ENCODE peak calls at places on chromosomes 5 and 9, in five cellular contexts. C is HCT116, Q is K562, X is SK-N-SH, H is GM12878. T is an unnamed sample.

GRCh38 chr9:127121628-127122175 is 733 bp downstream of the ANGPTL2 start:
- DNase-seq in X (peak), Q (no peak), H (no peak), C (no peak), T (peak)

GRCh38 chr5:54785729-54786548 is 199.5 kb downstream of the ESM1 start:
- DNase-seq in Q (peak), X (peak), C (no peak), H (peak), T (no peak)

GRCh38 chr9:129550199-129550839 is 70.6 kb downstream of the C9orf50 start:
- DNase-seq in H (no peak), X (peak), Q (no peak), C (no peak), T (no peak)

GRCh38 chr9:100350188-100350587 is 2.6 kb downstream of the TEX10 start:
- DNase-seq in C (no peak), X (no peak), Q (peak), H (no peak), T (no peak)

GRCh38 chr5:138844812-138845513 is 30.2 kb downstream of the LRRTM2 start:
- DNase-seq in Q (no peak), H (no peak), C (no peak), X (no peak), T (no peak)

GRCh38 chr5:67306997-67307580 is 110.5 kb upstream of the CD180 start:
- DNase-seq in H (no peak), X (no peak), Q (no peak), C (no peak), T (no peak)

GRCh38 chr9:135551031-135551430 is 5.1 kb downstream of the OBP2A start:
- DNase-seq in Q (no peak), H (no peak), C (no peak), X (no peak), T (no peak)

GRCh38 chr5:157459715-157460599 is at the start of gene NIPAL4:
- DNase-seq in X (peak), Q (no peak), C (no peak), H (no peak), T (no peak)

GRCh38 chr9:77469515-77470197 is 178.5 kb downstream of the GNA14 start:
- DNase-seq in Q (no peak), H (no peak), X (no peak), C (no peak), T (no peak)

GRCh38 chr5:1004598-1005361 is 3.8 kb upstream of the NKD2 start:
- DNase-seq in X (peak), C (no peak), Q (peak), H (no peak), T (peak)

GRCh38 chr9:99113418-99114048 is 8.6 kb downstream of the TGFBR1 start:
- DNase-seq in H (no peak), C (no peak), Q (no peak), X (no peak), T (no peak)

GRCh38 chr9:110303136-110303535 is 34.5 kb downstream of the TXNDC8 start:
- DNase-seq in C (no peak), H (no peak), X (no peak), Q (no peak), T (no peak)

GRCh38 chr9:2621678-2622360 is at the start of gene VLDLR:
- DNase-seq in X (peak), H (no peak), Q (peak), C (no peak), T (peak)

GRCh38 chr5:134111741-134112647 is 2.5 kb upstream of the TCF7 start:
- DNase-seq in H (no peak), Q (peak), X (no peak), C (no peak), T (no peak)

GRCh38 chr9:90103771-90104170 is 499.0 kb downstream of the GADD45G start:
- DNase-seq in Q (no peak), C (no peak), X (no peak), H (no peak), T (no peak)

GRCh38 chr9:1460143-1460769 is 410.1 kb downstream of the DMRT2 start:
- DNase-seq in Q (peak), X (peak), H (peak), C (no peak), T (no peak)

GRCh38 chr5:11757661-11758060 is 146.6 kb downstream of the CTNND2 start:
- DNase-seq in H (no peak), C (no peak), Q (no peak), X (no peak), T (no peak)

GRCh38 chr5:943874-944620 is 51.4 kb downstream of the TRIP13 start:
- DNase-seq in H (no peak), X (peak), Q (no peak), C (no peak), T (no peak)

GRCh38 chr9:23342296-23342695 is 483.7 kb downstream of the ELAVL2 start:
- DNase-seq in X (no peak), Q (no peak), H (no peak), C (no peak), T (no peak)

GRCh38 chr9:92151691-92152393 is 36.6 kb upstream of the SPTLC1 start:
- DNase-seq in H (no peak), C (no peak), X (peak), Q (no peak), T (no peak)

GRCh38 chr5:68873198-68873597 is 220.6 kb upstream of the SLC30A5 start:
- DNase-seq in Q (no peak), X (no peak), H (no peak), C (no peak), T (no peak)

GRCh38 chr5:88172847-88173758 is 95.5 kb downstream of the TMEM161B start:
- DNase-seq in X (no peak), H (no peak), Q (no peak), C (no peak), T (no peak)
- H3K9ac ChIP-seq in X (no peak), H (no peak), Q (peak), C (no peak), T (no peak)

GRCh38 chr9:75378036-75378435 is 289.7 kb downstream of the OSTF1 start:
- DNase-seq in X (no peak), Q (no peak), C (no peak), H (no peak), T (no peak)
- TF ChIP-seq YY1 in X (no peak), Q (no peak), C (no peak), H (no peak), T (no peak)

DNA sequence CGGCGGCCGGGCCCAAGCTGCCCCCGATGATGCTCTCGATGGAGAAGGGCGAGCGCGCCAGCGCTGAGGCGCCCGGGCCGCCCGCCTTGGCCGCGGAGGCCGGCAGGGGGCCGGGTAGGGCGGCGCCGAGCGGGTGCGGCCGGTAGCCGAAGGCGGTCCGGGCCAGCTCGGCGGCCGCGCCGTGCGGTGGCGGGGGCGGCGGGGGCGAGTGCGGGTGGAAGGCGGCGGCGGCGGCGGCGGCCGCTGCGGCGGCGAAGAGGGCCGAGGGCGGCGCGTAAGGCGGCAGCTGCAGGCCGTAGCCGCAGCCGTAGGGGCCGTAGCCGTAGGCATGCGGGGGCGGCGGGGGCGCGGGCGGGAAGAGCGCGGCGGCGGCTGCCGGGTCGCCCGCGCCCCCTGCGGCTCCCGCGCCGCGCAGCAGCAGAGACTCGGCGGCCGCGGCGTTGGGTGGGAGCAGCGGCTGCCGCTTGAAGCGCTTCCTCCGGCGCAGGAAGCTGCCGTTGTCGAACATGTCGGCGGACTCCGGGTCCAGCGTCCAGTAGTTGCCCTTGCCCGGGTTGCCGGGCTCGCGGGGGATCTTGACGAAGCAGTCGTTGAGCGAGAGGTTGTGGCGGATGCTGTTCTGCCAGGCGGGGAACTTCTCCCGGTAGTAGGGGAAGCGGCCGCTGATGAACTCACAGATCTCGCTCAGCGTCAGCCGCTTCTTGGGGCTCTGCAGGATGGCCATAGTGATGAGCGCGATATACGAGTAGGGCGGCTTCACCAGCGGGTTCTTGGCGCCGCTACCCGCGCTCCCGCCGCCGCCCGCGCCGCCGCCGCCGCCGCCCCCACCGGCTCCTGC is 1.1 kb downstream of the FOXD1 start:
- DNase-seq in X (peak), C (no peak), H (no peak), Q (peak), T (no peak)
- H3K9ac ChIP-seq in X (peak), C (peak), H (no peak), Q (no peak), T (no peak)

GRCh38 chr5:160054831-160055230 is 45.9 kb downstream of the TTC1 start:
- DNase-seq in H (no peak), C (no peak), Q (peak), X (no peak), T (no peak)
- TF ChIP-seq YY1 in H (no peak), C (no peak), Q (no peak), X (no peak), T (no peak)

DNA sequence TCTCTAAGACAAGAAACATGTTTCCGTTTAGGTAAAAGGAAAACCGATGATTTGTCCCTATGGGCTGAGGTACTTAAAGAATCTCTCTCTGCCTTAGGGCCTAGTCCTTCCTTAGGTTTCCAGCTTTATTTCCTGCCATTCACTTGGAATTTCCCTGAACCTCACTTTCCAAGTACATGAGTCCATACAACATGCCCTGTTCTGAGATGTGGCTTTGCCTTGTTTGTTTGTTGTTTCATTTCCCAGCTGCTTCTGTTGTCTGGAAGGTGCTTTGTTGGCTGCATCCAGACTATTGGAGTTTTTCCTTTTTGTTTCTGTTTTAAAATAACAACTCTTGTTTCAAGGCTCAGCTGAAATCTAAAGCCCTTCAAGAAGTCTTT is 95.2 kb downstream of the ALDH1A1 start:
- DNase-seq in Q (no peak), X (no peak), C (no peak), H (no peak), T (no peak)
- H3K9ac ChIP-seq in Q (peak), X (no peak), C (no peak), H (no peak), T (no peak)

T was measured in H1.